ENCODE peak calls at places on chromosomes 3 and 15, in five cellular contexts. One of them, this sample, is unnamed.

GRCh38 chr3:42635111-42635510 is 18.4 kb upstream of the ZBTB47 start:
- DNase-seq in right cardiac atrium: no peak
- DNase-seq in NCI-H1092 treated with DMSO at 0.1 percent for 48 hours: no peak
- DNase-seq in transverse colon: no peak
- DNase-seq in hepatocyte: no peak
- DNase-seq in this sample: no peak

GRCh38 chr15:74400915-74401757 is 32.6 kb downstream of the SEMA7A start:
- DNase-seq in right cardiac atrium: no peak
- DNase-seq in NCI-H1092 treated with DMSO at 0.1 percent for 48 hours: no peak
- DNase-seq in transverse colon: no peak
- DNase-seq in hepatocyte: no peak
- DNase-seq in this sample: no peak

GRCh38 chr3:70771426-70772147 is 459.1 kb upstream of the MDFIC2 start:
- DNase-seq in right cardiac atrium: no peak
- DNase-seq in NCI-H1092 treated with DMSO at 0.1 percent for 48 hours: no peak
- DNase-seq in transverse colon: no peak
- DNase-seq in hepatocyte: no peak
- DNase-seq in this sample: no peak

GRCh38 chr3:102165367-102165766 is 269.4 kb upstream of the ZPLD1 start:
- DNase-seq in right cardiac atrium: no peak
- DNase-seq in NCI-H1092 treated with DMSO at 0.1 percent for 48 hours: no peak
- DNase-seq in transverse colon: no peak
- DNase-seq in hepatocyte: no peak
- DNase-seq in this sample: peak; percentile 85

GRCh38 chr15:67025719-67026118 is 39.7 kb upstream of the SMAD3 start:
- DNase-seq in right cardiac atrium: peak; percentile 83
- DNase-seq in NCI-H1092 treated with DMSO at 0.1 percent for 48 hours: peak; percentile 9
- DNase-seq in transverse colon: peak; percentile 44
- DNase-seq in hepatocyte: no peak
- DNase-seq in this sample: no peak

GRCh38 chr3:62110801-62111200 is 262.5 kb downstream of the FEZF2 start:
- DNase-seq in right cardiac atrium: no peak
- DNase-seq in NCI-H1092 treated with DMSO at 0.1 percent for 48 hours: no peak
- DNase-seq in transverse colon: no peak
- DNase-seq in hepatocyte: no peak
- DNase-seq in this sample: no peak

GRCh38 chr15:85621096-85621495 is 173.6 kb downstream of the KLHL25 start:
- DNase-seq in right cardiac atrium: no peak
- DNase-seq in NCI-H1092 treated with DMSO at 0.1 percent for 48 hours: no peak
- DNase-seq in transverse colon: no peak
- DNase-seq in hepatocyte: no peak
- DNase-seq in this sample: no peak

GRCh38 chr3:13869944-13870343 is 9.9 kb downstream of the WNT7A start:
- DNase-seq in right cardiac atrium: no peak
- DNase-seq in NCI-H1092 treated with DMSO at 0.1 percent for 48 hours: no peak
- DNase-seq in transverse colon: no peak
- DNase-seq in hepatocyte: no peak
- DNase-seq in this sample: no peak

GRCh38 chr15:38054488-38054887 is 120.0 kb downstream of the TMCO5A start:
- DNase-seq in right cardiac atrium: no peak
- DNase-seq in NCI-H1092 treated with DMSO at 0.1 percent for 48 hours: no peak
- DNase-seq in transverse colon: no peak
- DNase-seq in hepatocyte: no peak
- DNase-seq in this sample: no peak

GRCh38 chr3:64681015-64681414 is 6.8 kb downstream of the ADAMTS9 start:
- DNase-seq in right cardiac atrium: no peak
- DNase-seq in NCI-H1092 treated with DMSO at 0.1 percent for 48 hours: no peak
- DNase-seq in transverse colon: no peak
- DNase-seq in hepatocyte: no peak
- DNase-seq in this sample: no peak

GRCh38 chr15:62958528-62958927 is 84.0 kb upstream of the TPM1 start:
- DNase-seq in right cardiac atrium: no peak
- DNase-seq in NCI-H1092 treated with DMSO at 0.1 percent for 48 hours: peak; percentile 15
- DNase-seq in transverse colon: no peak
- DNase-seq in hepatocyte: no peak
- DNase-seq in this sample: no peak

GRCh38 chr3:18426597-18426996 is 1.5 kb upstream of the SATB1 start:
- DNase-seq in right cardiac atrium: no peak
- DNase-seq in NCI-H1092 treated with DMSO at 0.1 percent for 48 hours: no peak
- DNase-seq in transverse colon: no peak
- DNase-seq in hepatocyte: no peak
- DNase-seq in this sample: no peak

GRCh38 chr15:90059208-90059985 is 42.9 kb downstream of the IDH2 start:
- DNase-seq in right cardiac atrium: peak; percentile 88
- DNase-seq in NCI-H1092 treated with DMSO at 0.1 percent for 48 hours: no peak
- DNase-seq in transverse colon: peak; percentile 88
- DNase-seq in hepatocyte: peak; percentile 50
- DNase-seq in this sample: no peak

GRCh38 chr3:146172586-146172985 is 11.6 kb upstream of the PLOD2 start:
- DNase-seq in right cardiac atrium: no peak
- DNase-seq in NCI-H1092 treated with DMSO at 0.1 percent for 48 hours: no peak
- DNase-seq in transverse colon: no peak
- DNase-seq in hepatocyte: no peak
- DNase-seq in this sample: no peak

GRCh38 chr3:8776406-8776805 is 7.0 kb upstream of the OXTR start:
- DNase-seq in right cardiac atrium: no peak
- DNase-seq in NCI-H1092 treated with DMSO at 0.1 percent for 48 hours: no peak
- DNase-seq in transverse colon: no peak
- DNase-seq in hepatocyte: no peak
- DNase-seq in this sample: peak; percentile 68

GRCh38 chr3:141382571-141382970 is 14.3 kb downstream of the ZBTB38 start:
- DNase-seq in right cardiac atrium: no peak
- DNase-seq in NCI-H1092 treated with DMSO at 0.1 percent for 48 hours: peak; percentile 68
- DNase-seq in transverse colon: no peak
- DNase-seq in hepatocyte: no peak
- DNase-seq in this sample: no peak

GRCh38 chr15:85047271-85047948 is 65.8 kb downstream of the PDE8A start:
- DNase-seq in right cardiac atrium: no peak
- DNase-seq in NCI-H1092 treated with DMSO at 0.1 percent for 48 hours: no peak
- DNase-seq in transverse colon: peak; percentile 28
- DNase-seq in hepatocyte: peak; percentile 51
- DNase-seq in this sample: peak; percentile 35

GRCh38 chr3:9099711-9100110 is 136.4 kb upstream of the RAD18 start:
- DNase-seq in right cardiac atrium: no peak
- DNase-seq in NCI-H1092 treated with DMSO at 0.1 percent for 48 hours: no peak
- DNase-seq in transverse colon: no peak
- DNase-seq in hepatocyte: no peak
- DNase-seq in this sample: no peak

GRCh38 chr3:130971208-130971607 is 55.4 kb downstream of the ASTE1 start:
- DNase-seq in right cardiac atrium: no peak
- DNase-seq in NCI-H1092 treated with DMSO at 0.1 percent for 48 hours: no peak
- DNase-seq in transverse colon: no peak
- DNase-seq in hepatocyte: no peak
- DNase-seq in this sample: no peak

GRCh38 chr3:101928890-101929289 is 79.6 kb downstream of the NFKBIZ start:
- DNase-seq in right cardiac atrium: no peak
- DNase-seq in NCI-H1092 treated with DMSO at 0.1 percent for 48 hours: no peak
- DNase-seq in transverse colon: no peak
- DNase-seq in hepatocyte: no peak
- DNase-seq in this sample: peak; percentile 45

GRCh38 chr3:186646106-186646505 is 5.9 kb downstream of the FETUB start:
- DNase-seq in right cardiac atrium: no peak
- DNase-seq in NCI-H1092 treated with DMSO at 0.1 percent for 48 hours: no peak
- DNase-seq in transverse colon: no peak
- DNase-seq in hepatocyte: no peak
- DNase-seq in this sample: no peak

GRCh38 chr3:161851941-161852566 is 355.4 kb downstream of the OTOL1 start:
- DNase-seq in right cardiac atrium: peak; percentile 67
- DNase-seq in NCI-H1092 treated with DMSO at 0.1 percent for 48 hours: peak; percentile 37
- DNase-seq in transverse colon: peak; percentile 64
- DNase-seq in hepatocyte: peak; percentile 49
- DNase-seq in this sample: no peak

GRCh38 chr15:43187544-43188155 is 2.4 kb downstream of the CCNDBP1 start:
- DNase-seq in right cardiac atrium: no peak
- DNase-seq in NCI-H1092 treated with DMSO at 0.1 percent for 48 hours: peak; percentile 40
- DNase-seq in transverse colon: no peak
- DNase-seq in hepatocyte: peak; percentile 73
- DNase-seq in this sample: no peak

GRCh38 chr3:184583345-184584000 is 21.9 kb downstream of the EPHB3 start:
- DNase-seq in right cardiac atrium: peak; percentile 80
- DNase-seq in NCI-H1092 treated with DMSO at 0.1 percent for 48 hours: peak; percentile 33
- DNase-seq in transverse colon: no peak
- DNase-seq in hepatocyte: peak; percentile 63
- DNase-seq in this sample: no peak

GRCh38 chr15:65232520-65232919 is 21.2 kb upstream of the CILP start:
- DNase-seq in right cardiac atrium: no peak
- DNase-seq in NCI-H1092 treated with DMSO at 0.1 percent for 48 hours: no peak
- DNase-seq in transverse colon: no peak
- DNase-seq in hepatocyte: no peak
- DNase-seq in this sample: no peak

GRCh38 chr3:188904670-188905069 is 267.1 kb upstream of the TPRG1 start:
- DNase-seq in right cardiac atrium: no peak
- DNase-seq in NCI-H1092 treated with DMSO at 0.1 percent for 48 hours: no peak
- DNase-seq in transverse colon: no peak
- DNase-seq in hepatocyte: peak; percentile 20
- DNase-seq in this sample: no peak

GRCh38 chr15:73283341-73283962 is 85.3 kb downstream of the HCN4 start:
- DNase-seq in right cardiac atrium: peak; percentile 49
- DNase-seq in NCI-H1092 treated with DMSO at 0.1 percent for 48 hours: no peak
- DNase-seq in transverse colon: no peak
- DNase-seq in hepatocyte: no peak
- DNase-seq in this sample: no peak

GRCh38 chr3:87997298-87997697 is 61.5 kb downstream of the CGGBP1 start:
- DNase-seq in right cardiac atrium: peak; percentile 43
- DNase-seq in NCI-H1092 treated with DMSO at 0.1 percent for 48 hours: no peak
- DNase-seq in transverse colon: peak; percentile 26
- DNase-seq in hepatocyte: no peak
- DNase-seq in this sample: no peak

GRCh38 chr3:97579365-97579764 is 185.2 kb upstream of the ARL6 start:
- DNase-seq in right cardiac atrium: no peak
- DNase-seq in NCI-H1092 treated with DMSO at 0.1 percent for 48 hours: peak; percentile 96
- DNase-seq in transverse colon: no peak
- DNase-seq in hepatocyte: no peak
- DNase-seq in this sample: no peak

GRCh38 chr3:20680990-20681628 is 495.1 kb upstream of the SGO1 start:
- DNase-seq in right cardiac atrium: no peak
- DNase-seq in NCI-H1092 treated with DMSO at 0.1 percent for 48 hours: no peak
- DNase-seq in transverse colon: no peak
- DNase-seq in hepatocyte: no peak
- DNase-seq in this sample: no peak